ENCODE peak calls at places on chromosomes 1 and 21, in six cellular contexts. T, H, R, W, F and B are unnamed samples.
A peak's percentile ranks its signal among the peaks of the same experiment; 100 is the strongest.

GRCh38 chr21:21159253-21159899 is 161.2 kb downstream of the NCAM2 start:
- DNase-seq in T (no peak), H (no peak), W (no peak), R (peak; percentile 64), F (no peak), B (no peak)

GRCh38 chr1:16441312-16441641 is 753 bp downstream of the NECAP2 start:
- DNase-seq in R (no peak), T (no peak), H (no peak), F (no peak), W (no peak), B (peak; percentile 17)

GRCh38 chr1:50610563-50610962 is 187.3 kb upstream of the DMRTA2 start:
- DNase-seq in W (no peak), H (no peak), T (no peak), F (no peak), R (no peak), B (no peak)

GRCh38 chr1:214124281-214124805 is 136.6 kb downstream of the PROX1 start:
- DNase-seq in R (no peak), F (no peak), T (no peak), H (no peak), W (no peak), B (no peak)

GRCh38 chr1:177282976-177283375 is 112.2 kb downstream of the BRINP2 start:
- DNase-seq in F (no peak), T (no peak), W (no peak), R (no peak), H (no peak), B (no peak)

GRCh38 chr1:247487057-247487456 is 29.2 kb upstream of the OR2B11 start:
- DNase-seq in W (no peak), R (peak; percentile 34), T (peak; percentile 13), H (peak; percentile 49), F (no peak), B (peak; percentile 28)

GRCh38 chr1:13699936-13700520 is at the start of gene PRDM2:
- DNase-seq in T (no peak), F (no peak), R (peak; percentile 17), H (peak; percentile 67), W (peak; percentile 52), B (no peak)

GRCh38 chr1:160338580-160338979 is 4.5 kb downstream of the COPA start:
- DNase-seq in R (no peak), H (no peak), F (no peak), T (no peak), W (no peak), B (no peak)

GRCh38 chr1:109906160-109906838 is 4.3 kb upstream of the CSF1 start:
- DNase-seq in H (no peak), F (no peak), T (no peak), W (peak; percentile 15), R (no peak), B (peak; percentile 70)

GRCh38 chr1:200179781-200180160 is 152.3 kb downstream of the NR5A2 start:
- DNase-seq in T (no peak), F (no peak), R (peak; percentile 7), H (no peak), W (no peak), B (no peak)

GRCh38 chr1:224497714-224498573 is 63.3 kb upstream of the WDR26 start:
- DNase-seq in H (no peak), R (peak; percentile 90), W (peak; percentile 18), F (no peak), T (peak; percentile 80), B (peak; percentile 36)

GRCh38 chr1:32702599-32703478 is at the start of gene SYNC:
- DNase-seq in H (peak; percentile 60), W (no peak), F (peak; percentile 38), R (peak; percentile 78), T (no peak), B (no peak)

GRCh38 chr1:185058103-185058502 is 12.7 kb downstream of the RNF2 start:
- DNase-seq in T (no peak), R (no peak), H (no peak), F (no peak), W (no peak), B (no peak)

GRCh38 chr1:153921803-153922075 is 1.0 kb downstream of the GATAD2B start:
- DNase-seq in R (no peak), T (no peak), H (peak; percentile 37), F (no peak), W (no peak), B (no peak)

GRCh38 chr1:236168716-236169429 is 26.5 kb downstream of the GPR137B start:
- DNase-seq in H (no peak), W (no peak), T (peak; percentile 93), R (peak; percentile 53), F (no peak), B (no peak)

GRCh38 chr1:150579955-150580642 is 689 bp upstream of the MCL1 start:
- DNase-seq in H (no peak), T (no peak), W (no peak), R (no peak), F (no peak), B (no peak)

GRCh38 chr1:201251851-201252430 is 31.4 kb upstream of the PKP1 start:
- DNase-seq in H (no peak), W (no peak), T (no peak), R (no peak), F (no peak), B (no peak)

DNA sequence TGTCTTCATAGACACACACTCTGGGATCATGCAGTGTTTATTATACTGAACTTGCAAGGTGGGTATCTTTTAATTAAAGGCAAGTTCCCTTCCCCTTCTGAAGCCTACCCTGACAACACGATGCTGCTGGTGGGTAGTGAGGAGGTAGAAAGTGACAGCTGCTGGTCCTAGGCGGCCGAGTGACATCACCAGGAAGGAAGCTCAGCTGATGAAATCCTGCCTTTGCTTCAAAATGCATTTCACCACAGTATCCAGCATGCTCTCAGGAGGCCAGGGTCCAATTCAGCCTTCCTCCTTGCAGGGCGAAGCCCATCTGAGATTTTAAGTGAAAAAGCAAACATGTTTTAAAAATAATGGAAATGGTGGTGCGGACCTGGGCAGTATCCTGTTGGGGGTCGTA is 324.6 kb upstream of the C1orf174 start:
- DNase-seq in H (no peak), R (no peak), T (no peak), W (no peak), F (no peak), B (no peak)
- H3K4me3 ChIP-seq in H (no peak overlapping the region), R (no peak overlapping the region), T (no peak overlapping the region), W (no peak overlapping the region), F (no peak overlapping the region), B (no peak overlapping the region)

GRCh38 chr1:40694353-40694874 is 2.9 kb downstream of the NFYC start:
- DNase-seq in T (no peak), H (no peak), R (no peak), W (no peak), F (no peak), B (no peak)
- H3K4me3 ChIP-seq in T (no peak overlapping the region), H (no peak overlapping the region), R (no peak overlapping the region), W (no peak overlapping the region), F (no peak overlapping the region), B (no peak overlapping the region)

GRCh38 chr1:211701733-211702132 is 26.3 kb upstream of the NEK2 start:
- DNase-seq in F (no peak), T (no peak), R (no peak), W (no peak), H (no peak), B (no peak)

GRCh38 chr1:211697356-211697755 is 21.9 kb upstream of the NEK2 start:
- DNase-seq in F (no peak), H (no peak), T (no peak), W (no peak), R (no peak), B (no peak)

GRCh38 chr1:211698161-211699026 is 23.0 kb upstream of the NEK2 start:
- DNase-seq in H (peak; percentile 83), R (peak; percentile 41), T (no peak), W (peak; percentile 77), F (peak; percentile 12), B (peak; percentile 31)

GRCh38 chr1:211695135-211695816 is 19.9 kb upstream of the NEK2 start:
- DNase-seq in F (no peak), W (no peak), H (no peak), R (no peak), T (no peak), B (no peak)

GRCh38 chr1:211699059-211699458 is 23.6 kb upstream of the NEK2 start:
- DNase-seq in F (no peak), H (no peak), R (no peak), W (no peak), T (no peak), B (no peak)
- H3K4me3 ChIP-seq in F (no peak overlapping the region), H (peak overlapping the region; percentile 14), R (no peak overlapping the region), W (no peak overlapping the region), T (no peak overlapping the region), B (no peak overlapping the region)

DNA sequence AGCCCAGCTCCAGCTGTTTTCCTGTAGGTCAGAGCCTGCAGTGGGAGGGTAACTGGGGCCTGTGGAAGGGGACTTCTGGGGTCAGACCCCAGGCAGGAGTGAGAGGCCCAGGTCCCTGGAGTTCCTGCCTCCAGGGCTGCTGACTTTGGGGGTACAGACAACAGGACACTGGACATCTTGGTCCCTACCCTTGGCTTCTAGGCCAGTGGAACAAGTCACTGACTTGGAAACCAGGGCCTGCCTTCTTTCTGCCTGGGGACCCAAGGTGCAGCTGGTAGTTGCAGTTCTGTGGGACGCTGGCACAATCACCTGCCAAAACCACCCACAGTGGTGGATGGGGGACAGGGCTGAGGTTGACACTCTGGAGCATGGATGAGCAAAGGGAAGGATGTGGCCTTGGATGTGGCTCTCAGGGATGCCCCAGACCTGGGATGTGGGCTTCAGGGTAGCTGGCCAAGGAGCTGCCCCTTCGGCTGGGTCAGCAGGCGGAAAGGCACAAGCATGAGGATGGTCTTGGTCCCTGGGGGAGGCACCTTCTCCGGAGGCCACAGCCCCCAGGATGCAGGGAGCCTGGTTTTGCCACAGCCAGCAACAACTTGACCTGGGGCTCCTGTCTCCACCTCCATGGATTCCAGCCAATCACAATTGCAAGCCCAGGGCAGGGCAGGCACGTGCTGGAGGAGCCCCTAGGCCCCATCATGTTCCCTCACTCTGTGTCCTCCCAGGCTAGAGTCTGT is 5.8 kb downstream of the JMJD4 start:
- DNase-seq in F (no peak), T (no peak), W (no peak), H (peak; percentile 23), R (no peak), B (no peak)
- H3K4me3 ChIP-seq in F (peak overlapping the region; percentile 85), T (peak overlapping the region; percentile 68), W (peak overlapping the region; percentile 73), H (peak overlapping the region; percentile 68), R (peak overlapping the region; percentile 60), B (no peak overlapping the region)

GRCh38 chr1:19065526-19066247 is 109.2 kb upstream of the IFFO2 start:
- DNase-seq in H (no peak), R (no peak), T (no peak), F (no peak), W (no peak), B (no peak)
- H3K4me3 ChIP-seq in H (no peak overlapping the region), R (no peak overlapping the region), T (no peak overlapping the region), F (no peak overlapping the region), W (no peak overlapping the region), B (no peak overlapping the region)

GRCh38 chr21:22573834-22574233 is 1575.6 kb downstream of the NCAM2 start:
- DNase-seq in H (no peak), W (no peak), R (no peak), F (no peak), T (no peak), B (no peak)

DNA sequence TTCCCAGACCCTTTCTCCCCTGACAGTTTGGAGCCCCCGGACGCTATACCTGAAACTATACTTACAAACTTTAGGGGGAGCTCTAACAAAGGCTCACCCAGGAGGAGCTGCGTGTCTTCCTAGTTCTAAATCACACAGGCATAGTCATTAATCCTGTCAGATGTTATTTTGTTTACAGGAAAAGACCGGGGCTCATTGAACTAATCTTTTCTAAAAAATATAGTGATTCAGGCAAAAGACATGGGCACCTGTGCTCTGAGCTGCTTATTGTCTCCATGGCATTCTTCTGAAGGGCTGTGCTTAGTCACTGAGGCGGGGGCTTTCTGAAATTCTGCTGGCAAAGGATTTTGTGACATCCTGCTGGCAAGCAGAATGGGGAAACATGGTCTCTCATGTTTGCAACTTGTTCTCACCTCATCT is 1577.0 kb downstream of the NCAM2 start:
- DNase-seq in T (no peak), F (no peak), R (no peak), H (peak; percentile 52), W (no peak), B (peak; percentile 37)
- H3K4me3 ChIP-seq in T (no peak overlapping the region), F (no peak overlapping the region), R (no peak overlapping the region), H (peak overlapping the region; percentile 15), W (no peak overlapping the region), B (peak overlapping the region; percentile 11)